ENCODE peak calls at places on chromosome 1, in six cellular contexts. B is astrocyte, E is GM23338, Q is H1, L is PC-3, X is GM23248. P is an unnamed sample.

GRCh38 chr1:40659649-40659947 is 5.9 kb downstream of the RIMS3 start:
- DNase-seq in E (no peak), B (no peak), L (no peak), Q (no peak), X (no peak), P (no peak)

GRCh38 chr1:50969611-50970507 is at the start of gene CDKN2C:
- DNase-seq in X (peak; percentile 92), L (peak; percentile 93), B (peak; percentile 88), Q (peak; percentile 66), E (peak; percentile 61), P (peak; percentile 94)

GRCh38 chr1:4741876-4742423 is 87.5 kb downstream of the AJAP1 start:
- DNase-seq in X (no peak), E (no peak), L (no peak), B (no peak), Q (no peak), P (no peak)

GRCh38 chr1:112797221-112797620 is 82.1 kb upstream of the PPM1J start:
- DNase-seq in Q (no peak), E (no peak), B (peak; percentile 70), X (no peak), L (no peak), P (no peak)

GRCh38 chr1:64396817-64397216 is 73.1 kb upstream of the CACHD1 start:
- DNase-seq in B (no peak), X (no peak), Q (no peak), E (peak; percentile 77), L (no peak), P (peak; percentile 59)

GRCh38 chr1:6998267-6998666 is 213.0 kb downstream of the CAMTA1 start:
- DNase-seq in X (no peak), L (peak; percentile 37), B (no peak), Q (no peak), E (peak; percentile 72), P (peak; percentile 37)

GRCh38 chr1:215228193-215228592 is 145.7 kb downstream of the KCNK2 start:
- DNase-seq in E (peak; percentile 40), L (no peak), Q (no peak), B (no peak), X (no peak), P (no peak)

GRCh38 chr1:235566092-235566491 is 61.8 kb upstream of the B3GALNT2 start:
- DNase-seq in L (no peak), Q (no peak), X (no peak), E (peak; percentile 55), B (no peak), P (no peak)

GRCh38 chr1:94599090-94599813 is 57.7 kb upstream of the F3 start:
- DNase-seq in Q (peak; percentile 54), X (peak; percentile 31), B (no peak), E (peak; percentile 73), L (peak; percentile 49), P (no peak)

GRCh38 chr1:76410499-76410898 is 336.0 kb downstream of the ST6GALNAC3 start:
- DNase-seq in X (no peak), L (no peak), Q (no peak), E (no peak), B (no peak), P (no peak)

GRCh38 chr1:55836086-55836485 is 620.9 kb upstream of the USP24 start:
- DNase-seq in B (no peak), X (no peak), E (no peak), Q (no peak), L (no peak), P (no peak)

GRCh38 chr1:30416221-30416820 is 307.1 kb downstream of the MATN1 start:
- DNase-seq in E (no peak), B (no peak), Q (peak; percentile 22), L (no peak), X (no peak), P (no peak)

GRCh38 chr1:31584869-31585735 is 8.8 kb downstream of the TINAGL1 start:
- DNase-seq in B (no peak), E (no peak), X (no peak), L (no peak), Q (peak; percentile 42), P (no peak)

GRCh38 chr1:84301759-84302380 is 362 bp downstream of the SAMD13 start:
- DNase-seq in E (no peak), B (no peak), Q (no peak), L (no peak), X (peak; percentile 17), P (peak; percentile 17)

GRCh38 chr1:39692152-39693064 is 1.2 kb upstream of the HPCAL4 start:
- DNase-seq in E (peak; percentile 90), X (peak; percentile 26), B (no peak), Q (peak; percentile 82), L (no peak), P (no peak)

GRCh38 chr1:53984701-53985100 is 33.3 kb downstream of the LDLRAD1 start:
- DNase-seq in Q (no peak), X (no peak), L (no peak), B (no peak), E (no peak), P (no peak)

GRCh38 chr1:53982034-53982761 is 35.8 kb downstream of the LDLRAD1 start:
- DNase-seq in Q (peak; percentile 76), B (peak; percentile 20), L (peak; percentile 9), E (peak; percentile 90), X (peak; percentile 68), P (peak; percentile 15)

GRCh38 chr1:53979712-53980450 is 33.7 kb downstream of the LRRC42 start:
- DNase-seq in B (no peak), E (peak; percentile 46), L (no peak), Q (no peak), X (no peak), P (no peak)

GRCh38 chr1:53981220-53981619 is 35.1 kb downstream of the LRRC42 start:
- DNase-seq in E (peak; percentile 17), X (no peak), L (no peak), Q (no peak), B (no peak), P (no peak)

DNA sequence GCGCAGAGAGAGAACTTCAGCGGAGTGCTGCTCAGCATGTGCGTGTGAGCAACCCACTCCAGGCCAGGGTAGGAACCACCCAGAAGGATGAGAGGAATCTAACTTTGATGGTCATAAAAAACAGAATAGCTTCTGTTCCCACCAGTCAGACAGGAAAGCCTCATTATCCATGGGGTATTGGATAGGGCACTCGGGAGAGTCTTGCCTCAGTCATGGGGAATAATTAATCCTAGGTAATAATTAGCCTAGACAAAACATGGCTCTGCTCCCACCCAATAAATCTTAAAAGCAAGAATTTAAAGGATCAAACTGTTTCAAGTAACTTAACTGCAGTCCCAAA is 35.3 kb downstream of the LDLRAD1 start:
- DNase-seq in X (no peak), B (no peak), L (no peak), E (no peak), Q (no peak), P (no peak)
- H3K4me3 ChIP-seq in X (peak overlapping the region; percentile 68), B (peak overlapping the region; percentile 51), L (peak overlapping the region; percentile 30), E (peak overlapping the region; percentile 33), Q (no peak overlapping the region), P (no peak overlapping the region)

GRCh38 chr1:183021405-183022201 is 1.6 kb upstream of the LAMC1 start:
- DNase-seq in E (no peak), L (no peak), Q (no peak), X (no peak), B (no peak), P (no peak)
- TF ChIP-seq EZH2 in E (no peak), L (no peak), Q (no peak), X (no peak), B (no peak), P (no peak)

GRCh38 chr1:58577676-58578073 is 623 bp upstream of the TACSTD2 start:
- DNase-seq in B (no peak), E (no peak), L (peak; percentile 29), Q (no peak), X (no peak), P (no peak)

GRCh38 chr1:58576727-58577675 is at the start of gene TACSTD2:
- DNase-seq in L (peak; percentile 95), X (peak; percentile 47), Q (peak; percentile 83), B (no peak), E (peak; percentile 92), P (no peak)

GRCh38 chr1:58574816-58575215 is 2.2 kb downstream of the TACSTD2 start:
- DNase-seq in Q (peak; percentile 1), L (no peak), B (no peak), X (no peak), E (no peak), P (no peak)

GRCh38 chr1:58573705-58574591 is 3.1 kb downstream of the TACSTD2 start:
- DNase-seq in E (no peak), Q (peak; percentile 41), B (no peak), X (no peak), L (peak; percentile 35), P (no peak)

GRCh38 chr1:58575831-58576726 is 973 bp downstream of the TACSTD2 start:
- DNase-seq in E (peak; percentile 66), X (peak; percentile 50), Q (no peak), L (peak; percentile 65), B (no peak), P (no peak)
- H3K4me3 ChIP-seq in E (peak overlapping the region; percentile 65), X (peak overlapping the region; percentile 53), Q (no peak overlapping the region), L (peak overlapping the region; percentile 100), B (peak overlapping the region; percentile 39), P (no peak overlapping the region)

DNA sequence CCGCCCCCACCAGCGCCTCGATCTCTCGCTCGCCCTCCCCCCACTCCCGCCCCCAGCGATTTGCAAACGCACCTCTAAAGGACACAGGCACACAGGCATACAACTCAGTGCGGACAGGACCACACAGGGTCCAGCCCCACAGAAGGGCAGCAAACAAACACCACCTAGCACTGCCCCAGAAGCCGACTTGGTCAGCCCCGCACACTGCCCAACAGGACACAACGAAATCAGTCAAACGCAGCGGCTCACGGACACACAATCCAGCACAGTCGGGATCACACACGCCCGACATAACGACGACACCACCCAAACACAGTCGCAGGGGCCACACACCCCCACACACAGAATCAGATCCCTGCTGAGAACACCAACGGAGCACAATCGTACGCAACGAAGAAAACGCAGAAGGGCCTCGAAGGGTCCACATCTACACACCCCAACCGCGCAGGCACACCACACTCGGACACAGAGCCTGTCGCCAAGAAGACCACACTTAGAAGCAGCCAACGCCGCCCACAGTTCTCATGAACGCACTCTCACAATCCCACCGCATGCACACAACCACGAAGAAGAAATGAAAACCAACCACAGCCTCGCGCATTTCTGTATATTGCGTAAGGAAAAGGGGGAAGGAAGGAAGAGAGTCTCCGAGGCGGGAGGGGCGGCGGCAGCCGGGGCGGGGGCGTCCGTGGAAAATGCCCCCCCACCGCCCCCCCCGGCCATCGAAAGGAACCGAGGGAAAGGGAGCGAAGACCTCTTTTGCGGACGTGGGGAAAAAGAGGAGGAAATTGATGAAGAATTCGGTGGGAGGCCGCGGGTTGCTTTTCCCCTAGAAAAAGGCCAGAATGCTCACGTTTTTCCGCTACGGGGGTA is 475 bp downstream of the TAL1 start:
- DNase-seq in B (peak; percentile 29), E (peak; percentile 46), X (peak; percentile 41), Q (peak; percentile 58), L (no peak), P (peak; percentile 61)
- TF ChIP-seq EZH2 in B (peak; percentile 80), E (peak; percentile 100), X (peak; percentile 86), Q (peak; percentile 92), L (no peak), P (peak; percentile 56)

GRCh38 chr1:53060580-53060979 is 1.4 kb upstream of the PODN start:
- DNase-seq in E (no peak), B (peak; percentile 65), X (peak; percentile 96), L (no peak), Q (no peak), P (no peak)

GRCh38 chr1:53061123-53061858 is 722 bp upstream of the PODN start:
- DNase-seq in L (no peak), B (no peak), X (peak; percentile 44), Q (peak; percentile 60), E (no peak), P (no peak)

GRCh38 chr1:53063744-53064515 is 1.9 kb downstream of the PODN start:
- DNase-seq in Q (peak; percentile 44), E (no peak), X (no peak), B (no peak), L (no peak), P (no peak)

GRCh38 chr1:53061859-53062714 is at the start of gene PODN:
- DNase-seq in E (peak; percentile 59), Q (peak; percentile 66), X (peak; percentile 75), L (no peak), B (no peak), P (peak; percentile 37)

GRCh38 chr1:53062731-53063591 is 948 bp downstream of the PODN start:
- DNase-seq in X (peak; percentile 45), L (no peak), Q (peak; percentile 74), B (no peak), E (peak; percentile 65), P (no peak)
- H3K4me3 ChIP-seq in X (peak overlapping the region; percentile 81), L (no peak overlapping the region), Q (peak overlapping the region; percentile 59), B (peak overlapping the region; percentile 52), E (peak overlapping the region; percentile 85), P (peak overlapping the region; percentile 60)